ENCODE peak calls at places on chromosomes 6 and 20, in five cellular contexts. O is AML-193, H is left ventricle myocardium superior, P is hippocampal formation, B is AG10803. I is an unnamed sample.

GRCh38 chr20:57473246-57474042 is 51.5 kb downstream of the CTCFL start:
- DNase-seq in O (peak), H (no peak), P (no peak), B (no peak), I (no peak)

GRCh38 chr6:47146426-47147174 is 104.5 kb upstream of the ADGRF1 start:
- DNase-seq in O (no peak), H (no peak), P (no peak), B (peak), I (peak)

GRCh38 chr6:20876016-20876415 is 341.8 kb downstream of the CDKAL1 start:
- DNase-seq in O (no peak), H (no peak), P (no peak), B (peak), I (no peak)

GRCh38 chr6:6972456-6972855 is 135.3 kb upstream of the RREB1 start:
- DNase-seq in O (no peak), H (no peak), P (no peak), B (peak), I (no peak)

GRCh38 chr6:4459981-4460380 is 316.2 kb upstream of the CDYL start:
- DNase-seq in O (no peak), H (no peak), P (no peak), B (no peak), I (no peak)

GRCh38 chr20:50151034-50151743 is 2.3 kb downstream of the PEDS1 start:
- DNase-seq in O (no peak), H (no peak), P (no peak), B (peak), I (no peak)

GRCh38 chr6:6584310-6585002 is 4.1 kb upstream of the LY86 start:
- DNase-seq in O (no peak), H (no peak), P (no peak), B (no peak), I (no peak)

GRCh38 chr20:19211252-19211651 is 1.2 kb upstream of the SLC24A3 start:
- DNase-seq in O (no peak), H (no peak), P (no peak), B (no peak), I (no peak)

GRCh38 chr6:139647001-139647400 is 272.6 kb upstream of the CITED2 start:
- DNase-seq in O (no peak), H (no peak), P (no peak), B (peak), I (no peak)

GRCh38 chr20:36179170-36179945 is 24.8 kb downstream of the EPB41L1 start:
- DNase-seq in O (no peak), H (no peak), P (no peak), B (no peak), I (no peak)

GRCh38 chr6:15507746-15508145 is 155.1 kb downstream of the DTNBP1 start:
- DNase-seq in O (no peak), H (no peak), P (no peak), B (no peak), I (no peak)

GRCh38 chr6:83065511-83066192 is at the start of gene UBE3D:
- DNase-seq in O (peak), H (peak), P (peak), B (peak), I (peak)

GRCh38 chr6:166598441-166599138 is 12.1 kb upstream of the RAMACL start:
- DNase-seq in O (no peak), H (no peak), P (peak), B (peak), I (no peak)

GRCh38 chr20:49515588-49515987 is 33.1 kb upstream of the KCNB1 start:
- DNase-seq in O (no peak), H (no peak), P (no peak), B (no peak), I (no peak)

GRCh38 chr20:63025534-63026331 is 19.0 kb upstream of the BHLHE23 start:
- DNase-seq in O (no peak), H (peak), P (no peak), B (peak), I (no peak)

GRCh38 chr20:33064572-33065287 is 11.0 kb downstream of the BPIFB3 start:
- DNase-seq in O (no peak), H (no peak), P (no peak), B (no peak), I (no peak)

GRCh38 chr20:17558941-17559304 is 11.0 kb upstream of the DSTN start:
- DNase-seq in O (no peak), H (no peak), P (no peak), B (no peak), I (no peak)

GRCh38 chr6:32886674-32887383 is 32.8 kb downstream of the PSMB9 start:
- DNase-seq in O (no peak), H (no peak), P (no peak), B (peak), I (no peak)

GRCh38 chr20:57205625-57206219 is 60.7 kb downstream of the BMP7 start:
- DNase-seq in O (no peak), H (no peak), P (no peak), B (peak), I (no peak)

GRCh38 chr6:26327450-26328264 is 37.3 kb upstream of the BTN3A2 start:
- DNase-seq in O (no peak), H (no peak), P (peak), B (peak), I (no peak)

GRCh38 chr6:106886922-106887797 is 87.4 kb downstream of the CD24 start:
- DNase-seq in O (no peak), H (no peak), P (no peak), B (no peak), I (no peak)

GRCh38 chr6:17418281-17419188 is 25.1 kb downstream of the CAP2 start:
- DNase-seq in O (no peak), H (no peak), P (peak), B (peak), I (no peak)

GRCh38 chr6:134060491-134061106 is 8.2 kb upstream of the SLC2A12 start:
- DNase-seq in O (no peak), H (no peak), P (no peak), B (peak), I (no peak)

GRCh38 chr20:22339091-22339881 is 245.1 kb downstream of the FOXA2 start:
- DNase-seq in O (peak), H (no peak), P (peak), B (peak), I (no peak)

GRCh38 chr20:43751167-43752050 is 24.6 kb upstream of the GTSF1L start:
- DNase-seq in O (peak), H (no peak), P (peak), B (peak), I (peak)

GRCh38 chr20:46253391-46253790 is 54.9 kb downstream of the CDH22 start:
- DNase-seq in O (no peak), H (no peak), P (no peak), B (no peak), I (no peak)

GRCh38 chr6:130970839-130971410 is 92.1 kb downstream of the EPB41L2 start:
- DNase-seq in O (no peak), H (no peak), P (no peak), B (no peak), I (no peak)

GRCh38 chr6:141677598-141678211 is 455.0 kb upstream of the GJE1 start:
- DNase-seq in O (peak), H (no peak), P (no peak), B (peak), I (no peak)

GRCh38 chr6:5295612-5296011 is 34.3 kb downstream of the FARS2 start:
- DNase-seq in O (no peak), H (no peak), P (no peak), B (no peak), I (no peak)

GRCh38 chr6:161227004-161227950 is 46.6 kb downstream of the AGPAT4 start:
- DNase-seq in O (no peak), H (no peak), P (no peak), B (no peak), I (no peak)

GRCh38 chr6:33983109-33983475 is 162.8 kb downstream of the GRM4 start:
- DNase-seq in O (no peak), H (no peak), P (no peak), B (peak), I (no peak)

GRCh38 chr6:34696739-34697543 is at the start of gene ILRUN:
- DNase-seq in O (peak), H (peak), P (peak), B (peak), I (peak)

GRCh38 chr20:36908603-36909002 is 32.7 kb downstream of the TLDC2 start:
- DNase-seq in O (no peak), H (no peak), P (no peak), B (peak), I (no peak)

GRCh38 chr6:163751032-163751525 is 336.6 kb downstream of the QKI start:
- DNase-seq in O (no peak), H (no peak), P (no peak), B (no peak), I (no peak)

GRCh38 chr6:97819680-97820079 is 536.7 kb upstream of the MMS22L start:
- DNase-seq in O (no peak), H (no peak), P (peak), B (no peak), I (no peak)